ENCODE peak calls at places on chromosomes 12 and 14, in five cellular contexts. One of them, this sample, is unnamed.

GRCh38 chr14:103501921-103502669 is 20.5 kb downstream of the CKB start:
- DNase-seq in stimulated activated CD4-positive, alpha-beta T cell treated with anti-CD3 and anti-CD28 coated beads, Interleukin-15, amount 100 ng/mL, for 1 hour: no peak
- DNase-seq in fibroblast of lung: no peak
- DNase-seq in stimulated activated naive B cell treated with anti-CD40 and anti-IgM and Interleukin-4, amounts not matched to agents 10 μg/mL and 1 μg/mL and 100 μg/mL, for 72 hours: no peak
- DNase-seq in GM04503: no peak
- DNase-seq in this sample: peak

GRCh38 chr12:32290411-32290810 is 108.9 kb upstream of the FGD4 start:
- DNase-seq in stimulated activated naive B cell treated with anti-CD40 and anti-IgM and Interleukin-4, amounts not matched to agents 10 μg/mL and 1 μg/mL and 100 μg/mL, for 72 hours: no peak
- DNase-seq in stimulated activated CD4-positive, alpha-beta T cell treated with anti-CD3 and anti-CD28 coated beads, Interleukin-15, amount 100 ng/mL, for 1 hour: no peak
- DNase-seq in fibroblast of lung: peak
- DNase-seq in GM04503: no peak
- DNase-seq in this sample: no peak

GRCh38 chr12:76883826-76884225 is 5.0 kb upstream of the CSRP2 start:
- DNase-seq in stimulated activated naive B cell treated with anti-CD40 and anti-IgM and Interleukin-4, amounts not matched to agents 10 μg/mL and 1 μg/mL and 100 μg/mL, for 72 hours: no peak
- DNase-seq in GM04503: peak
- DNase-seq in stimulated activated CD4-positive, alpha-beta T cell treated with anti-CD3 and anti-CD28 coated beads, Interleukin-15, amount 100 ng/mL, for 1 hour: no peak
- DNase-seq in fibroblast of lung: peak
- DNase-seq in this sample: no peak

GRCh38 chr12:1453801-1454200 is 140.6 kb downstream of the FBXL14 start:
- DNase-seq in stimulated activated CD4-positive, alpha-beta T cell treated with anti-CD3 and anti-CD28 coated beads, Interleukin-15, amount 100 ng/mL, for 1 hour: no peak
- DNase-seq in stimulated activated naive B cell treated with anti-CD40 and anti-IgM and Interleukin-4, amounts not matched to agents 10 μg/mL and 1 μg/mL and 100 μg/mL, for 72 hours: no peak
- DNase-seq in GM04503: no peak
- DNase-seq in fibroblast of lung: no peak
- DNase-seq in this sample: no peak

GRCh38 chr12:49187184-49187583 is 1.7 kb downstream of the TUBA1A start:
- DNase-seq in fibroblast of lung: peak
- DNase-seq in stimulated activated naive B cell treated with anti-CD40 and anti-IgM and Interleukin-4, amounts not matched to agents 10 μg/mL and 1 μg/mL and 100 μg/mL, for 72 hours: no peak
- DNase-seq in GM04503: peak
- DNase-seq in stimulated activated CD4-positive, alpha-beta T cell treated with anti-CD3 and anti-CD28 coated beads, Interleukin-15, amount 100 ng/mL, for 1 hour: no peak
- DNase-seq in this sample: no peak

GRCh38 chr14:104431929-104432541 is 147.5 kb upstream of the C14orf180 start:
- DNase-seq in stimulated activated CD4-positive, alpha-beta T cell treated with anti-CD3 and anti-CD28 coated beads, Interleukin-15, amount 100 ng/mL, for 1 hour: no peak
- DNase-seq in stimulated activated naive B cell treated with anti-CD40 and anti-IgM and Interleukin-4, amounts not matched to agents 10 μg/mL and 1 μg/mL and 100 μg/mL, for 72 hours: no peak
- DNase-seq in fibroblast of lung: no peak
- DNase-seq in GM04503: no peak
- DNase-seq in this sample: peak

GRCh38 chr14:93115920-93116675 is at the start of gene ITPK1:
- DNase-seq in fibroblast of lung: peak
- DNase-seq in stimulated activated CD4-positive, alpha-beta T cell treated with anti-CD3 and anti-CD28 coated beads, Interleukin-15, amount 100 ng/mL, for 1 hour: peak
- DNase-seq in stimulated activated naive B cell treated with anti-CD40 and anti-IgM and Interleukin-4, amounts not matched to agents 10 μg/mL and 1 μg/mL and 100 μg/mL, for 72 hours: peak
- DNase-seq in GM04503: no peak
- DNase-seq in this sample: peak

GRCh38 chr12:92403210-92404175 is 257.8 kb upstream of the BTG1 start:
- DNase-seq in stimulated activated naive B cell treated with anti-CD40 and anti-IgM and Interleukin-4, amounts not matched to agents 10 μg/mL and 1 μg/mL and 100 μg/mL, for 72 hours: peak
- DNase-seq in stimulated activated CD4-positive, alpha-beta T cell treated with anti-CD3 and anti-CD28 coated beads, Interleukin-15, amount 100 ng/mL, for 1 hour: no peak
- DNase-seq in GM04503: no peak
- DNase-seq in fibroblast of lung: no peak
- DNase-seq in this sample: peak

GRCh38 chr14:54570651-54571415 is 3.9 kb downstream of the SAMD4A start:
- DNase-seq in stimulated activated naive B cell treated with anti-CD40 and anti-IgM and Interleukin-4, amounts not matched to agents 10 μg/mL and 1 μg/mL and 100 μg/mL, for 72 hours: no peak
- DNase-seq in stimulated activated CD4-positive, alpha-beta T cell treated with anti-CD3 and anti-CD28 coated beads, Interleukin-15, amount 100 ng/mL, for 1 hour: no peak
- DNase-seq in fibroblast of lung: peak
- DNase-seq in GM04503: peak
- DNase-seq in this sample: no peak

GRCh38 chr12:90174198-90174510 is 465.5 kb upstream of the ATP2B1 start:
- DNase-seq in stimulated activated CD4-positive, alpha-beta T cell treated with anti-CD3 and anti-CD28 coated beads, Interleukin-15, amount 100 ng/mL, for 1 hour: no peak
- DNase-seq in GM04503: no peak
- DNase-seq in stimulated activated naive B cell treated with anti-CD40 and anti-IgM and Interleukin-4, amounts not matched to agents 10 μg/mL and 1 μg/mL and 100 μg/mL, for 72 hours: no peak
- DNase-seq in fibroblast of lung: peak
- DNase-seq in this sample: no peak

GRCh38 chr14:37116933-37117844 is 55.2 kb downstream of the SLC25A21 start:
- DNase-seq in stimulated activated CD4-positive, alpha-beta T cell treated with anti-CD3 and anti-CD28 coated beads, Interleukin-15, amount 100 ng/mL, for 1 hour: no peak
- DNase-seq in stimulated activated naive B cell treated with anti-CD40 and anti-IgM and Interleukin-4, amounts not matched to agents 10 μg/mL and 1 μg/mL and 100 μg/mL, for 72 hours: no peak
- DNase-seq in fibroblast of lung: peak
- DNase-seq in GM04503: peak
- DNase-seq in this sample: no peak

GRCh38 chr12:116087399-116087798 is 190.1 kb downstream of the MED13L start:
- DNase-seq in fibroblast of lung: no peak
- DNase-seq in stimulated activated naive B cell treated with anti-CD40 and anti-IgM and Interleukin-4, amounts not matched to agents 10 μg/mL and 1 μg/mL and 100 μg/mL, for 72 hours: no peak
- DNase-seq in GM04503: no peak
- DNase-seq in stimulated activated CD4-positive, alpha-beta T cell treated with anti-CD3 and anti-CD28 coated beads, Interleukin-15, amount 100 ng/mL, for 1 hour: no peak
- DNase-seq in this sample: peak

GRCh38 chr12:32265920-32266319 is 133.4 kb upstream of the FGD4 start:
- DNase-seq in GM04503: no peak
- DNase-seq in fibroblast of lung: no peak
- DNase-seq in stimulated activated CD4-positive, alpha-beta T cell treated with anti-CD3 and anti-CD28 coated beads, Interleukin-15, amount 100 ng/mL, for 1 hour: no peak
- DNase-seq in stimulated activated naive B cell treated with anti-CD40 and anti-IgM and Interleukin-4, amounts not matched to agents 10 μg/mL and 1 μg/mL and 100 μg/mL, for 72 hours: no peak
- DNase-seq in this sample: no peak

GRCh38 chr12:6688543-6688999 is 604 bp downstream of the ZNF384 start:
- DNase-seq in GM04503: no peak
- DNase-seq in fibroblast of lung: no peak
- DNase-seq in stimulated activated naive B cell treated with anti-CD40 and anti-IgM and Interleukin-4, amounts not matched to agents 10 μg/mL and 1 μg/mL and 100 μg/mL, for 72 hours: no peak
- DNase-seq in stimulated activated CD4-positive, alpha-beta T cell treated with anti-CD3 and anti-CD28 coated beads, Interleukin-15, amount 100 ng/mL, for 1 hour: peak
- DNase-seq in this sample: no peak

GRCh38 chr12:94640134-94640928 is 10.0 kb downstream of the TMCC3 start:
- DNase-seq in fibroblast of lung: peak
- DNase-seq in stimulated activated naive B cell treated with anti-CD40 and anti-IgM and Interleukin-4, amounts not matched to agents 10 μg/mL and 1 μg/mL and 100 μg/mL, for 72 hours: no peak
- DNase-seq in GM04503: no peak
- DNase-seq in stimulated activated CD4-positive, alpha-beta T cell treated with anti-CD3 and anti-CD28 coated beads, Interleukin-15, amount 100 ng/mL, for 1 hour: no peak
- DNase-seq in this sample: peak

GRCh38 chr14:99462211-99462610 is 18.4 kb downstream of the SETD3 start:
- DNase-seq in stimulated activated CD4-positive, alpha-beta T cell treated with anti-CD3 and anti-CD28 coated beads, Interleukin-15, amount 100 ng/mL, for 1 hour: no peak
- DNase-seq in GM04503: no peak
- DNase-seq in fibroblast of lung: peak
- DNase-seq in stimulated activated naive B cell treated with anti-CD40 and anti-IgM and Interleukin-4, amounts not matched to agents 10 μg/mL and 1 μg/mL and 100 μg/mL, for 72 hours: no peak
- DNase-seq in this sample: no peak

GRCh38 chr12:45051490-45052105 is 699 bp upstream of the DBX2 start:
- DNase-seq in stimulated activated CD4-positive, alpha-beta T cell treated with anti-CD3 and anti-CD28 coated beads, Interleukin-15, amount 100 ng/mL, for 1 hour: no peak
- DNase-seq in fibroblast of lung: peak
- DNase-seq in GM04503: no peak
- DNase-seq in stimulated activated naive B cell treated with anti-CD40 and anti-IgM and Interleukin-4, amounts not matched to agents 10 μg/mL and 1 μg/mL and 100 μg/mL, for 72 hours: no peak
- DNase-seq in this sample: no peak

GRCh38 chr12:10959777-10960176 is 20.7 kb upstream of the TAS2R14 start:
- DNase-seq in GM04503: no peak
- DNase-seq in fibroblast of lung: no peak
- DNase-seq in stimulated activated CD4-positive, alpha-beta T cell treated with anti-CD3 and anti-CD28 coated beads, Interleukin-15, amount 100 ng/mL, for 1 hour: no peak
- DNase-seq in stimulated activated naive B cell treated with anti-CD40 and anti-IgM and Interleukin-4, amounts not matched to agents 10 μg/mL and 1 μg/mL and 100 μg/mL, for 72 hours: no peak
- DNase-seq in this sample: no peak

GRCh38 chr14:51816031-51816430 is 44.4 kb upstream of the GNG2 start:
- DNase-seq in GM04503: no peak
- DNase-seq in fibroblast of lung: no peak
- DNase-seq in stimulated activated CD4-positive, alpha-beta T cell treated with anti-CD3 and anti-CD28 coated beads, Interleukin-15, amount 100 ng/mL, for 1 hour: no peak
- DNase-seq in stimulated activated naive B cell treated with anti-CD40 and anti-IgM and Interleukin-4, amounts not matched to agents 10 μg/mL and 1 μg/mL and 100 μg/mL, for 72 hours: no peak
- DNase-seq in this sample: no peak

GRCh38 chr12:29208060-29208459 is 59.0 kb downstream of the FAR2 start:
- DNase-seq in fibroblast of lung: no peak
- DNase-seq in GM04503: no peak
- DNase-seq in stimulated activated naive B cell treated with anti-CD40 and anti-IgM and Interleukin-4, amounts not matched to agents 10 μg/mL and 1 μg/mL and 100 μg/mL, for 72 hours: peak
- DNase-seq in stimulated activated CD4-positive, alpha-beta T cell treated with anti-CD3 and anti-CD28 coated beads, Interleukin-15, amount 100 ng/mL, for 1 hour: no peak
- DNase-seq in this sample: no peak

GRCh38 chr12:54000774-54001114 is 783 bp downstream of the HOXC9 start:
- DNase-seq in stimulated activated CD4-positive, alpha-beta T cell treated with anti-CD3 and anti-CD28 coated beads, Interleukin-15, amount 100 ng/mL, for 1 hour: no peak
- DNase-seq in stimulated activated naive B cell treated with anti-CD40 and anti-IgM and Interleukin-4, amounts not matched to agents 10 μg/mL and 1 μg/mL and 100 μg/mL, for 72 hours: no peak
- DNase-seq in fibroblast of lung: no peak
- DNase-seq in GM04503: no peak
- DNase-seq in this sample: no peak

GRCh38 chr12:121038861-121039654 is at the start of gene OASL:
- DNase-seq in GM04503: peak
- DNase-seq in stimulated activated naive B cell treated with anti-CD40 and anti-IgM and Interleukin-4, amounts not matched to agents 10 μg/mL and 1 μg/mL and 100 μg/mL, for 72 hours: peak
- DNase-seq in stimulated activated CD4-positive, alpha-beta T cell treated with anti-CD3 and anti-CD28 coated beads, Interleukin-15, amount 100 ng/mL, for 1 hour: peak
- DNase-seq in fibroblast of lung: peak
- DNase-seq in this sample: peak

GRCh38 chr12:54328595-54329337 is 3.8 kb downstream of the COPZ1 start:
- DNase-seq in stimulated activated naive B cell treated with anti-CD40 and anti-IgM and Interleukin-4, amounts not matched to agents 10 μg/mL and 1 μg/mL and 100 μg/mL, for 72 hours: no peak
- DNase-seq in fibroblast of lung: no peak
- DNase-seq in stimulated activated CD4-positive, alpha-beta T cell treated with anti-CD3 and anti-CD28 coated beads, Interleukin-15, amount 100 ng/mL, for 1 hour: no peak
- DNase-seq in GM04503: no peak
- DNase-seq in this sample: no peak

This sample was measured in GM13977.